ENCODE peak calls at places on chromosomes 5 and 9, in ten cellular contexts. One of them, this sample, is unnamed.

GRCh38 chr5:58149345-58149744 is 310.5 kb downstream of the PLK2 start:
- DNase-seq in BJ: no peak
- DNase-seq in ureter: no peak
- DNase-seq in NCI-H1092 treated with DMSO at 0.1 percent for 48 hours: no peak
- DNase-seq in left ventricle myocardium inferior: no peak
- DNase-seq in CD8-positive, alpha-beta memory T cell: no peak
- DNase-seq in stimulated activated CD4-positive, alpha-beta T cell treated with anti-CD3 and anti-CD28 coated beads, Interleukin-2, amount 100 ng/mL, for 48 hours: no peak
- DNase-seq in iris pigment epithelial cell: peak
- DNase-seq in activated T-cell treated with anti-CD3 and anti-CD28 coated beads, Interleukin-2, amount 50 U/mL, for 48 hours: no peak
- DNase-seq in Calu3: no peak
- DNase-seq in this sample: no peak

GRCh38 chr5:1127991-1128785 is 16.3 kb upstream of the SLC12A7 start:
- DNase-seq in left ventricle myocardium inferior: peak
- DNase-seq in Calu3: no peak
- DNase-seq in BJ: no peak
- DNase-seq in stimulated activated CD4-positive, alpha-beta T cell treated with anti-CD3 and anti-CD28 coated beads, Interleukin-2, amount 100 ng/mL, for 48 hours: no peak
- DNase-seq in activated T-cell treated with anti-CD3 and anti-CD28 coated beads, Interleukin-2, amount 50 U/mL, for 48 hours: no peak
- DNase-seq in iris pigment epithelial cell: no peak
- DNase-seq in ureter: peak
- DNase-seq in CD8-positive, alpha-beta memory T cell: no peak
- DNase-seq in NCI-H1092 treated with DMSO at 0.1 percent for 48 hours: peak
- DNase-seq in this sample: peak

GRCh38 chr9:121168052-121168451 is 33.6 kb downstream of the RAB14 start:
- DNase-seq in NCI-H1092 treated with DMSO at 0.1 percent for 48 hours: no peak
- DNase-seq in stimulated activated CD4-positive, alpha-beta T cell treated with anti-CD3 and anti-CD28 coated beads, Interleukin-2, amount 100 ng/mL, for 48 hours: no peak
- DNase-seq in iris pigment epithelial cell: no peak
- DNase-seq in ureter: no peak
- DNase-seq in activated T-cell treated with anti-CD3 and anti-CD28 coated beads, Interleukin-2, amount 50 U/mL, for 48 hours: no peak
- DNase-seq in left ventricle myocardium inferior: no peak
- DNase-seq in Calu3: no peak
- DNase-seq in CD8-positive, alpha-beta memory T cell: no peak
- DNase-seq in BJ: no peak
- DNase-seq in this sample: no peak

GRCh38 chr5:94433393-94434149 is 184.8 kb downstream of the KIAA0825 start:
- DNase-seq in stimulated activated CD4-positive, alpha-beta T cell treated with anti-CD3 and anti-CD28 coated beads, Interleukin-2, amount 100 ng/mL, for 48 hours: no peak
- DNase-seq in activated T-cell treated with anti-CD3 and anti-CD28 coated beads, Interleukin-2, amount 50 U/mL, for 48 hours: no peak
- DNase-seq in BJ: peak
- DNase-seq in NCI-H1092 treated with DMSO at 0.1 percent for 48 hours: no peak
- DNase-seq in left ventricle myocardium inferior: no peak
- DNase-seq in Calu3: peak
- DNase-seq in iris pigment epithelial cell: peak
- DNase-seq in CD8-positive, alpha-beta memory T cell: no peak
- DNase-seq in ureter: no peak
- DNase-seq in this sample: peak

GRCh38 chr9:35501941-35502340 is 12.0 kb downstream of the RUSC2 start:
- DNase-seq in ureter: no peak
- DNase-seq in NCI-H1092 treated with DMSO at 0.1 percent for 48 hours: no peak
- DNase-seq in Calu3: no peak
- DNase-seq in activated T-cell treated with anti-CD3 and anti-CD28 coated beads, Interleukin-2, amount 50 U/mL, for 48 hours: no peak
- DNase-seq in stimulated activated CD4-positive, alpha-beta T cell treated with anti-CD3 and anti-CD28 coated beads, Interleukin-2, amount 100 ng/mL, for 48 hours: no peak
- DNase-seq in BJ: no peak
- DNase-seq in CD8-positive, alpha-beta memory T cell: no peak
- DNase-seq in iris pigment epithelial cell: peak
- DNase-seq in left ventricle myocardium inferior: no peak
- DNase-seq in this sample: no peak

GRCh38 chr5:69414885-69415583 is at the start of gene MARVELD2:
- DNase-seq in NCI-H1092 treated with DMSO at 0.1 percent for 48 hours: peak
- DNase-seq in Calu3: peak
- DNase-seq in activated T-cell treated with anti-CD3 and anti-CD28 coated beads, Interleukin-2, amount 50 U/mL, for 48 hours: peak
- DNase-seq in left ventricle myocardium inferior: peak
- DNase-seq in iris pigment epithelial cell: peak
- DNase-seq in BJ: no peak
- DNase-seq in CD8-positive, alpha-beta memory T cell: peak
- DNase-seq in ureter: peak
- DNase-seq in stimulated activated CD4-positive, alpha-beta T cell treated with anti-CD3 and anti-CD28 coated beads, Interleukin-2, amount 100 ng/mL, for 48 hours: peak
- DNase-seq in this sample: peak

GRCh38 chr5:79284852-79285251 is 48.9 kb downstream of the JMY start:
- DNase-seq in Calu3: no peak
- DNase-seq in BJ: no peak
- DNase-seq in left ventricle myocardium inferior: no peak
- DNase-seq in activated T-cell treated with anti-CD3 and anti-CD28 coated beads, Interleukin-2, amount 50 U/mL, for 48 hours: no peak
- DNase-seq in CD8-positive, alpha-beta memory T cell: no peak
- DNase-seq in NCI-H1092 treated with DMSO at 0.1 percent for 48 hours: no peak
- DNase-seq in iris pigment epithelial cell: peak
- DNase-seq in stimulated activated CD4-positive, alpha-beta T cell treated with anti-CD3 and anti-CD28 coated beads, Interleukin-2, amount 100 ng/mL, for 48 hours: no peak
- DNase-seq in ureter: no peak
- DNase-seq in this sample: no peak

GRCh38 chr9:14441976-14442651 is 128.2 kb upstream of the NFIB start:
- DNase-seq in stimulated activated CD4-positive, alpha-beta T cell treated with anti-CD3 and anti-CD28 coated beads, Interleukin-2, amount 100 ng/mL, for 48 hours: no peak
- DNase-seq in BJ: no peak
- DNase-seq in iris pigment epithelial cell: no peak
- DNase-seq in activated T-cell treated with anti-CD3 and anti-CD28 coated beads, Interleukin-2, amount 50 U/mL, for 48 hours: no peak
- DNase-seq in NCI-H1092 treated with DMSO at 0.1 percent for 48 hours: no peak
- DNase-seq in ureter: no peak
- DNase-seq in Calu3: no peak
- DNase-seq in left ventricle myocardium inferior: no peak
- DNase-seq in CD8-positive, alpha-beta memory T cell: no peak
- DNase-seq in this sample: peak

GRCh38 chr9:36861528-36862205 is 172.4 kb downstream of the PAX5 start:
- DNase-seq in activated T-cell treated with anti-CD3 and anti-CD28 coated beads, Interleukin-2, amount 50 U/mL, for 48 hours: no peak
- DNase-seq in ureter: no peak
- DNase-seq in iris pigment epithelial cell: no peak
- DNase-seq in BJ: no peak
- DNase-seq in left ventricle myocardium inferior: no peak
- DNase-seq in stimulated activated CD4-positive, alpha-beta T cell treated with anti-CD3 and anti-CD28 coated beads, Interleukin-2, amount 100 ng/mL, for 48 hours: no peak
- DNase-seq in Calu3: no peak
- DNase-seq in CD8-positive, alpha-beta memory T cell: no peak
- DNase-seq in NCI-H1092 treated with DMSO at 0.1 percent for 48 hours: no peak
- DNase-seq in this sample: no peak

GRCh38 chr9:25427898-25428297 is 250.3 kb downstream of the TUSC1 start:
- DNase-seq in ureter: no peak
- DNase-seq in activated T-cell treated with anti-CD3 and anti-CD28 coated beads, Interleukin-2, amount 50 U/mL, for 48 hours: no peak
- DNase-seq in iris pigment epithelial cell: no peak
- DNase-seq in stimulated activated CD4-positive, alpha-beta T cell treated with anti-CD3 and anti-CD28 coated beads, Interleukin-2, amount 100 ng/mL, for 48 hours: no peak
- DNase-seq in NCI-H1092 treated with DMSO at 0.1 percent for 48 hours: no peak
- DNase-seq in BJ: no peak
- DNase-seq in left ventricle myocardium inferior: no peak
- DNase-seq in CD8-positive, alpha-beta memory T cell: no peak
- DNase-seq in Calu3: no peak
- DNase-seq in this sample: no peak

GRCh38 chr5:88954511-88954910 is 71.5 kb upstream of the MEF2C start:
- DNase-seq in left ventricle myocardium inferior: no peak
- DNase-seq in activated T-cell treated with anti-CD3 and anti-CD28 coated beads, Interleukin-2, amount 50 U/mL, for 48 hours: no peak
- DNase-seq in NCI-H1092 treated with DMSO at 0.1 percent for 48 hours: no peak
- DNase-seq in ureter: no peak
- DNase-seq in Calu3: no peak
- DNase-seq in CD8-positive, alpha-beta memory T cell: no peak
- DNase-seq in stimulated activated CD4-positive, alpha-beta T cell treated with anti-CD3 and anti-CD28 coated beads, Interleukin-2, amount 100 ng/mL, for 48 hours: no peak
- DNase-seq in BJ: no peak
- DNase-seq in iris pigment epithelial cell: no peak
- DNase-seq in this sample: no peak

GRCh38 chr9:99085949-99086948 is 18.7 kb upstream of the TGFBR1 start:
- DNase-seq in left ventricle myocardium inferior: no peak
- DNase-seq in stimulated activated CD4-positive, alpha-beta T cell treated with anti-CD3 and anti-CD28 coated beads, Interleukin-2, amount 100 ng/mL, for 48 hours: no peak
- DNase-seq in NCI-H1092 treated with DMSO at 0.1 percent for 48 hours: no peak
- DNase-seq in CD8-positive, alpha-beta memory T cell: no peak
- DNase-seq in ureter: no peak
- DNase-seq in Calu3: no peak
- DNase-seq in BJ: peak
- DNase-seq in iris pigment epithelial cell: peak
- DNase-seq in activated T-cell treated with anti-CD3 and anti-CD28 coated beads, Interleukin-2, amount 50 U/mL, for 48 hours: no peak
- DNase-seq in this sample: peak

GRCh38 chr9:108636023-108636422 is 219.8 kb downstream of the ACTL7B start:
- DNase-seq in ureter: no peak
- DNase-seq in iris pigment epithelial cell: no peak
- DNase-seq in activated T-cell treated with anti-CD3 and anti-CD28 coated beads, Interleukin-2, amount 50 U/mL, for 48 hours: no peak
- DNase-seq in left ventricle myocardium inferior: no peak
- DNase-seq in BJ: no peak
- DNase-seq in NCI-H1092 treated with DMSO at 0.1 percent for 48 hours: no peak
- DNase-seq in CD8-positive, alpha-beta memory T cell: no peak
- DNase-seq in stimulated activated CD4-positive, alpha-beta T cell treated with anti-CD3 and anti-CD28 coated beads, Interleukin-2, amount 100 ng/mL, for 48 hours: no peak
- DNase-seq in Calu3: no peak
- DNase-seq in this sample: no peak

GRCh38 chr5:149829954-149830353 is 99.8 kb downstream of the PPARGC1B start:
- DNase-seq in stimulated activated CD4-positive, alpha-beta T cell treated with anti-CD3 and anti-CD28 coated beads, Interleukin-2, amount 100 ng/mL, for 48 hours: no peak
- DNase-seq in ureter: no peak
- DNase-seq in Calu3: no peak
- DNase-seq in iris pigment epithelial cell: no peak
- DNase-seq in BJ: no peak
- DNase-seq in NCI-H1092 treated with DMSO at 0.1 percent for 48 hours: no peak
- DNase-seq in activated T-cell treated with anti-CD3 and anti-CD28 coated beads, Interleukin-2, amount 50 U/mL, for 48 hours: no peak
- DNase-seq in left ventricle myocardium inferior: no peak
- DNase-seq in CD8-positive, alpha-beta memory T cell: no peak
- DNase-seq in this sample: no peak

GRCh38 chr5:155943516-155944407 is 383.2 kb upstream of the SGCD start:
- DNase-seq in activated T-cell treated with anti-CD3 and anti-CD28 coated beads, Interleukin-2, amount 50 U/mL, for 48 hours: peak
- DNase-seq in stimulated activated CD4-positive, alpha-beta T cell treated with anti-CD3 and anti-CD28 coated beads, Interleukin-2, amount 100 ng/mL, for 48 hours: peak
- DNase-seq in iris pigment epithelial cell: peak
- DNase-seq in left ventricle myocardium inferior: peak
- DNase-seq in ureter: peak
- DNase-seq in Calu3: peak
- DNase-seq in CD8-positive, alpha-beta memory T cell: peak
- DNase-seq in BJ: no peak
- DNase-seq in NCI-H1092 treated with DMSO at 0.1 percent for 48 hours: peak
- DNase-seq in this sample: peak

GRCh38 chr9:76716270-76716669 is 48.0 kb upstream of the PCA3 start:
- DNase-seq in Calu3: no peak
- DNase-seq in NCI-H1092 treated with DMSO at 0.1 percent for 48 hours: peak
- DNase-seq in activated T-cell treated with anti-CD3 and anti-CD28 coated beads, Interleukin-2, amount 50 U/mL, for 48 hours: no peak
- DNase-seq in BJ: peak
- DNase-seq in CD8-positive, alpha-beta memory T cell: no peak
- DNase-seq in left ventricle myocardium inferior: no peak
- DNase-seq in stimulated activated CD4-positive, alpha-beta T cell treated with anti-CD3 and anti-CD28 coated beads, Interleukin-2, amount 100 ng/mL, for 48 hours: no peak
- DNase-seq in iris pigment epithelial cell: peak
- DNase-seq in ureter: no peak
- DNase-seq in this sample: no peak

GRCh38 chr9:77764894-77765780 is 117.0 kb upstream of the GNA14 start:
- DNase-seq in BJ: no peak
- DNase-seq in ureter: no peak
- DNase-seq in CD8-positive, alpha-beta memory T cell: no peak
- DNase-seq in stimulated activated CD4-positive, alpha-beta T cell treated with anti-CD3 and anti-CD28 coated beads, Interleukin-2, amount 100 ng/mL, for 48 hours: no peak
- DNase-seq in activated T-cell treated with anti-CD3 and anti-CD28 coated beads, Interleukin-2, amount 50 U/mL, for 48 hours: no peak
- DNase-seq in iris pigment epithelial cell: peak
- DNase-seq in left ventricle myocardium inferior: no peak
- DNase-seq in Calu3: peak
- DNase-seq in NCI-H1092 treated with DMSO at 0.1 percent for 48 hours: no peak
- DNase-seq in this sample: peak

GRCh38 chr5:138985256-138985655 is 110.1 kb upstream of the LRRTM2 start:
- DNase-seq in left ventricle myocardium inferior: no peak
- DNase-seq in BJ: no peak
- DNase-seq in Calu3: peak
- DNase-seq in CD8-positive, alpha-beta memory T cell: no peak
- DNase-seq in NCI-H1092 treated with DMSO at 0.1 percent for 48 hours: no peak
- DNase-seq in ureter: peak
- DNase-seq in activated T-cell treated with anti-CD3 and anti-CD28 coated beads, Interleukin-2, amount 50 U/mL, for 48 hours: no peak
- DNase-seq in iris pigment epithelial cell: peak
- DNase-seq in stimulated activated CD4-positive, alpha-beta T cell treated with anti-CD3 and anti-CD28 coated beads, Interleukin-2, amount 100 ng/mL, for 48 hours: no peak
- DNase-seq in this sample: no peak

GRCh38 chr9:135440620-135441019 is 39.0 kb upstream of the PPP1R26 start:
- DNase-seq in CD8-positive, alpha-beta memory T cell: no peak
- DNase-seq in NCI-H1092 treated with DMSO at 0.1 percent for 48 hours: no peak
- DNase-seq in stimulated activated CD4-positive, alpha-beta T cell treated with anti-CD3 and anti-CD28 coated beads, Interleukin-2, amount 100 ng/mL, for 48 hours: no peak
- DNase-seq in left ventricle myocardium inferior: no peak
- DNase-seq in activated T-cell treated with anti-CD3 and anti-CD28 coated beads, Interleukin-2, amount 50 U/mL, for 48 hours: no peak
- DNase-seq in ureter: no peak
- DNase-seq in BJ: no peak
- DNase-seq in iris pigment epithelial cell: no peak
- DNase-seq in Calu3: peak
- DNase-seq in this sample: no peak

GRCh38 chr5:79143684-79144379 is 32.2 kb downstream of the BHMT start:
- DNase-seq in left ventricle myocardium inferior: no peak
- DNase-seq in stimulated activated CD4-positive, alpha-beta T cell treated with anti-CD3 and anti-CD28 coated beads, Interleukin-2, amount 100 ng/mL, for 48 hours: no peak
- DNase-seq in iris pigment epithelial cell: peak
- DNase-seq in activated T-cell treated with anti-CD3 and anti-CD28 coated beads, Interleukin-2, amount 50 U/mL, for 48 hours: no peak
- DNase-seq in ureter: no peak
- DNase-seq in NCI-H1092 treated with DMSO at 0.1 percent for 48 hours: no peak
- DNase-seq in CD8-positive, alpha-beta memory T cell: no peak
- DNase-seq in Calu3: peak
- DNase-seq in BJ: no peak
- DNase-seq in this sample: peak

GRCh38 chr5:176542596-176543427 is 5.6 kb upstream of the RNF44 start:
- DNase-seq in activated T-cell treated with anti-CD3 and anti-CD28 coated beads, Interleukin-2, amount 50 U/mL, for 48 hours: no peak
- DNase-seq in Calu3: peak
- DNase-seq in NCI-H1092 treated with DMSO at 0.1 percent for 48 hours: no peak
- DNase-seq in left ventricle myocardium inferior: no peak
- DNase-seq in ureter: no peak
- DNase-seq in iris pigment epithelial cell: no peak
- DNase-seq in stimulated activated CD4-positive, alpha-beta T cell treated with anti-CD3 and anti-CD28 coated beads, Interleukin-2, amount 100 ng/mL, for 48 hours: no peak
- DNase-seq in BJ: no peak
- DNase-seq in CD8-positive, alpha-beta memory T cell: peak
- DNase-seq in this sample: no peak

GRCh38 chr5:72559866-72560766 is 52.9 kb upstream of the ZNF366 start:
- DNase-seq in activated T-cell treated with anti-CD3 and anti-CD28 coated beads, Interleukin-2, amount 50 U/mL, for 48 hours: no peak
- DNase-seq in ureter: no peak
- DNase-seq in CD8-positive, alpha-beta memory T cell: no peak
- DNase-seq in stimulated activated CD4-positive, alpha-beta T cell treated with anti-CD3 and anti-CD28 coated beads, Interleukin-2, amount 100 ng/mL, for 48 hours: no peak
- DNase-seq in NCI-H1092 treated with DMSO at 0.1 percent for 48 hours: no peak
- DNase-seq in BJ: no peak
- DNase-seq in Calu3: no peak
- DNase-seq in iris pigment epithelial cell: peak
- DNase-seq in left ventricle myocardium inferior: no peak
- DNase-seq in this sample: peak

GRCh38 chr9:79115176-79115575 is 456.6 kb upstream of the TLE4 start:
- DNase-seq in Calu3: no peak
- DNase-seq in BJ: no peak
- DNase-seq in CD8-positive, alpha-beta memory T cell: no peak
- DNase-seq in stimulated activated CD4-positive, alpha-beta T cell treated with anti-CD3 and anti-CD28 coated beads, Interleukin-2, amount 100 ng/mL, for 48 hours: no peak
- DNase-seq in NCI-H1092 treated with DMSO at 0.1 percent for 48 hours: no peak
- DNase-seq in ureter: no peak
- DNase-seq in left ventricle myocardium inferior: no peak
- DNase-seq in activated T-cell treated with anti-CD3 and anti-CD28 coated beads, Interleukin-2, amount 50 U/mL, for 48 hours: no peak
- DNase-seq in iris pigment epithelial cell: no peak
- DNase-seq in this sample: no peak

GRCh38 chr5:168879929-168880328 is 300.8 kb upstream of the PANK3 start:
- DNase-seq in NCI-H1092 treated with DMSO at 0.1 percent for 48 hours: peak
- DNase-seq in Calu3: no peak
- DNase-seq in CD8-positive, alpha-beta memory T cell: no peak
- DNase-seq in left ventricle myocardium inferior: no peak
- DNase-seq in ureter: no peak
- DNase-seq in activated T-cell treated with anti-CD3 and anti-CD28 coated beads, Interleukin-2, amount 50 U/mL, for 48 hours: no peak
- DNase-seq in stimulated activated CD4-positive, alpha-beta T cell treated with anti-CD3 and anti-CD28 coated beads, Interleukin-2, amount 100 ng/mL, for 48 hours: no peak
- DNase-seq in iris pigment epithelial cell: no peak
- DNase-seq in BJ: no peak
- DNase-seq in this sample: peak

GRCh38 chr9:32550046-32550608 is 2.0 kb upstream of the SMIM27 start:
- DNase-seq in iris pigment epithelial cell: peak
- DNase-seq in CD8-positive, alpha-beta memory T cell: no peak
- DNase-seq in Calu3: no peak
- DNase-seq in activated T-cell treated with anti-CD3 and anti-CD28 coated beads, Interleukin-2, amount 50 U/mL, for 48 hours: no peak
- DNase-seq in NCI-H1092 treated with DMSO at 0.1 percent for 48 hours: peak
- DNase-seq in BJ: no peak
- DNase-seq in left ventricle myocardium inferior: no peak
- DNase-seq in ureter: no peak
- DNase-seq in stimulated activated CD4-positive, alpha-beta T cell treated with anti-CD3 and anti-CD28 coated beads, Interleukin-2, amount 100 ng/mL, for 48 hours: no peak
- DNase-seq in this sample: peak